ENCODE peak calls at places on chromosomes 1 and 21, in five cellular contexts. G, F, Q, W and V are unnamed samples.

GRCh38 chr1:11479375-11479979 is 522 bp downstream of the DISP3 start:
- ATAC-seq in G (peak), W (no peak), Q (peak), F (no peak), V (no peak)

GRCh38 chr21:46099476-46099875 is 1.6 kb downstream of the COL6A2 start:
- ATAC-seq in G (peak), F (no peak), Q (no peak), W (peak), V (no peak)

GRCh38 chr1:243407284-243408018 is 151.6 kb downstream of the SDCCAG8 start:
- ATAC-seq in Q (no peak), F (no peak), G (no peak), W (no peak), V (no peak)

GRCh38 chr1:224067621-224068457 is 46.1 kb upstream of the FBXO28 start:
- ATAC-seq in F (no peak), W (no peak), Q (no peak), G (no peak), V (no peak)

GRCh38 chr1:41423511-41424191 is 60.8 kb downstream of the EDN2 start:
- ATAC-seq in W (peak), F (no peak), Q (peak), G (peak), V (no peak)

GRCh38 chr1:19424651-19425570 is 60.4 kb downstream of the CAPZB start:
- ATAC-seq in Q (peak), G (no peak), W (peak), F (no peak), V (no peak)

GRCh38 chr21:35128526-35128925 is 79.4 kb upstream of the RUNX1 start:
- ATAC-seq in G (no peak), F (no peak), W (no peak), Q (no peak), V (no peak)

GRCh38 chr1:12527564-12527963 is 90.4 kb downstream of the DHRS3 start:
- ATAC-seq in Q (no peak), F (no peak), G (no peak), W (no peak), V (no peak)

GRCh38 chr1:25037174-25038074 is 107.3 kb upstream of the RUNX3 start:
- ATAC-seq in F (peak), Q (peak), G (peak), W (no peak), V (no peak)

GRCh38 chr1:42423621-42424200 is 32.1 kb downstream of the ZMYND12 start:
- ATAC-seq in W (no peak), G (no peak), F (no peak), Q (no peak), V (no peak)

GRCh38 chr1:56502700-56503245 is 76.6 kb downstream of the PLPP3 start:
- ATAC-seq in F (no peak), W (no peak), Q (no peak), G (no peak), V (no peak)

GRCh38 chr1:230753586-230754251 is 6.5 kb downstream of the CAPN9 start:
- ATAC-seq in G (peak), F (peak), Q (peak), W (peak), V (no peak)

GRCh38 chr1:220983877-220984635 is 104.8 kb downstream of the HLX start:
- ATAC-seq in F (no peak), Q (no peak), G (peak), W (no peak), V (no peak)

GRCh38 chr1:221961532-221962292 is 219.8 kb upstream of the DUSP10 start:
- ATAC-seq in W (no peak), F (peak), G (no peak), Q (peak), V (no peak)

GRCh38 chr1:29793101-29793546 is 556.8 kb downstream of the PTPRU start:
- ATAC-seq in G (peak), W (peak), F (no peak), Q (peak), V (peak)

GRCh38 chr21:34795152-34796141 is 126.7 kb downstream of the CLIC6 start:
- ATAC-seq in Q (peak), G (no peak), W (no peak), F (no peak), V (peak)

GRCh38 chr1:91876040-91876470 is 9.9 kb downstream of the TGFBR3 start:
- ATAC-seq in W (no peak), Q (no peak), F (peak), G (no peak), V (no peak)

GRCh38 chr1:58996341-58997059 is 212.7 kb upstream of the JUN start:
- ATAC-seq in Q (no peak), W (peak), F (no peak), G (no peak), V (no peak)

GRCh38 chr1:235403598-235403997 is 36.4 kb downstream of the TBCE start:
- ATAC-seq in W (no peak), Q (no peak), F (no peak), G (no peak), V (no peak)

GRCh38 chr1:51664412-51665240 is 47.7 kb downstream of the OSBPL9 start:
- ATAC-seq in G (no peak), W (peak), Q (peak), F (no peak), V (no peak)

GRCh38 chr1:163169553-163169952 is 33.2 kb downstream of the RGS5 start:
- ATAC-seq in W (no peak), F (no peak), G (no peak), Q (no peak), V (no peak)

GRCh38 chr21:39216290-39216689 is 33.0 kb upstream of the PSMG1 start:
- ATAC-seq in G (no peak), F (no peak), W (no peak), Q (no peak), V (no peak)

GRCh38 chr1:16017461-16018303 is at the start of gene HSPB7:
- ATAC-seq in F (no peak), Q (peak), W (peak), G (peak), V (peak)
- TF ChIP-seq CTCF in F (no peak), Q (no peak), W (no peak), G (peak), V (peak)

GRCh38 chr1:23979387-23980005 is 631 bp downstream of the SRSF10 start:
- ATAC-seq in W (no peak), F (no peak), G (no peak), Q (no peak), V (no peak)

GRCh38 chr1:23977854-23978191 is 2.3 kb downstream of the SRSF10 start:
- ATAC-seq in W (no peak), G (no peak), F (no peak), Q (no peak), V (no peak)

GRCh38 chr1:23980006-23980724 is at the start of gene SRSF10:
- ATAC-seq in F (peak), G (peak), W (peak), Q (peak), V (peak)

GRCh38 chr1:23978825-23979224 is 1.3 kb downstream of the SRSF10 start:
- ATAC-seq in W (no peak), G (no peak), F (no peak), Q (no peak), V (no peak)

DNA sequence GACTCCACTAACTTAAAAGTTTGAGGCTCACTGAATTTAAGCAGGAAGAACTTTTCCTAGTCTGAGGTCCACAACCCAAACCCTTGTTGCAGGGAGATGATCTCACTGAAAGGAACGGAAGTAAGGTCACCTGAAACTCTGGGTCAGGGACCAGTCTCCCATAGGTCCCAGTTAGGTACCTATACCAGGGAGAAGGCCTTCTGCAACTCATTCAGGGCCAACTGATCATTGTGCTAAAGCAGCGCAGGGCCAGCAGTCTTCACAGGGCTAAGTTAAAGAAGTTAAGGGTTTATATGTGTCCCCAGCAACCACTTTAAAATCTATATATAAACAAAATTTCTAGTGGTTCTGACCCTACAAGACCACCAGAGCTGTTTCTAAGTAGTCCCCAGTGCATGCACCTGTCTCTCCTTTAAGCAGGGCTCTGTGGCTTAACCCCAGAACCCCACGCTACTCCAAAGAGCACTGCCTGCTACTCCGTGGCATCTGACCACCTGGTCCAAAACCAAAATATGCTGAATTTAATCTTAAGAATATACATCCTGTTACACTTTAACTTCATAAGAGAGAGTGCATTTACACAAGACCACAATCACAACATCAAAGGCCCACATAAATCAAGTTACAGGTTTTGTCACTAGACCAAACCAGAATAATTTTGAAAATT is 2.8 kb downstream of the SRSF10 start:
- ATAC-seq in G (no peak), F (no peak), W (no peak), Q (no peak), V (no peak)
- H3K4me3 ChIP-seq in G (peak), F (no peak), W (no peak), Q (peak), V (peak)

GRCh38 chr1:37919277-37919676 is 27.6 kb downstream of the INPP5B start:
- ATAC-seq in F (peak), G (peak), Q (peak), W (no peak), V (no peak)
- TF ChIP-seq CTCF in F (peak), G (peak), Q (no peak), W (no peak), V (no peak)

GRCh38 chr1:214475746-214476145 is 75.7 kb downstream of the PTPN14 start:
- ATAC-seq in W (no peak), G (no peak), Q (no peak), F (no peak), V (no peak)

GRCh38 chr1:214474467-214474866 is 76.9 kb downstream of the PTPN14 start:
- ATAC-seq in F (no peak), W (no peak), Q (no peak), G (no peak), V (no peak)

GRCh38 chr1:214475331-214475730 is 76.1 kb downstream of the PTPN14 start:
- ATAC-seq in W (no peak), Q (no peak), G (no peak), F (no peak), V (no peak)

GRCh38 chr1:214476958-214477870 is 74.2 kb downstream of the PTPN14 start:
- ATAC-seq in G (peak), W (no peak), F (no peak), Q (peak), V (no peak)

DNA sequence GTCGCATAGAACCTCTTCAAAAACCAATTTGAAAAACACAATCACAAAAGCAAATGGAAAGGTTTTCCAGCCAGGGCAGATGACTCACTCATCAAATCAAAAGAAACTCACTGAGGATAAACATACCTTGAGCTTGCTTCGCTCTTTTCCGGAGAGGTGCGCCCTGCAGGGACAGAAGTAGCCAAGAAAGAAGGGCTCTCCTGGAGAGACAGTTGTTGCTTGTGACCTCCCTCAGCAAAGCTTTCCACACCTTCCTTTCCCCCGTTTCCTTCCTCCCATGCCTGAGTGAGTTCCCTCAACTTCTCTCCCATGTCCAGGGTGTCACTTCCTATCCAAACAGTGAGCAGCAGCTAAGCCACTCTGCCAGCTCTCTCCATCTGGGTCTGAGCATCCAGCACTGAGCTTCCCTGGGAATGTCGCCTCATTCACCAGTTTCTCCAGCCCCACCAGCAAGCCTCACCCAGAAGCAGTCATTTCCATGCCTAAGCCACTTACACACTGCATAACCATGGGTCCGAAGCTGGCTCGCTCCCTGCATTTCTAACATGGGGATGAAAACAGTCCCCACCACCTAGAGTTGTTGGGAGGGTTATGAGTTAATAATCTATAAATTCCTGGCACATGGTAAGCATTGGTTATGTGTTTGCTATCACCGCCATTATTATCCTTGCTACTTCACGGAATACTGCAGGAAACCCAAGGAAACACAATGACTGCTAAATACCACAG is 75.0 kb downstream of the PTPN14 start:
- ATAC-seq in W (peak), F (no peak), Q (peak), G (peak), V (no peak)
- H3K4me3 ChIP-seq in W (no peak), F (no peak), Q (no peak), G (no peak), V (no peak)

DNA sequence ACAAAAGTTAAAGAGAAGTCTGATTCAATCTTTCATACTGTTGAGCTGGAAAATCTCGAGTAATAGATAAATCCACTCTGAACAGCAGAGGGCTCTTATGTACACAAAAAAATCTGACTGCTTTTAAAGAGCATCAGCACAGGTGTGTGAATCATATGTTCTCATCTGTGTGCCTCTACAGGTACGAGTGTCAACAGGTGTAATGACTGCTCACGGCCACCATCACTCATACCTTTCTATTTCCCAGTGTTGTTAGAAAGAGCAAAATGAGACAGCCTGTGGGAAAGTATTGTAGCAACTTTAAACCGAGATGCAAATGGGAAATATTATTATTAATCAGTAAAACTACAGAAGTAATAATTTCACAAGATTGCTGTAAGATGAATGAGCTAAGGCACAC is 49.0 kb upstream of the SCAF4 start:
- ATAC-seq in G (peak), Q (peak), F (no peak), W (no peak), V (no peak)
- TF ChIP-seq CTCF in G (peak), Q (no peak), F (no peak), W (no peak), V (no peak)

GRCh38 chr1:152747831-152748230 is 10.0 kb upstream of the KPRP start:
- ATAC-seq in W (no peak), G (no peak), F (no peak), Q (no peak), V (no peak)

GRCh38 chr1:152745289-152745704 is 12.5 kb upstream of the KPRP start:
- ATAC-seq in W (no peak), G (no peak), F (no peak), Q (no peak), V (no peak)

GRCh38 chr1:152741656-152742055 is 16.2 kb upstream of the KPRP start:
- ATAC-seq in F (no peak), Q (no peak), G (no peak), W (no peak), V (no peak)

GRCh38 chr1:152743371-152744145 is 14.3 kb upstream of the KPRP start:
- ATAC-seq in F (no peak), W (no peak), Q (no peak), G (no peak), V (no peak)

DNA sequence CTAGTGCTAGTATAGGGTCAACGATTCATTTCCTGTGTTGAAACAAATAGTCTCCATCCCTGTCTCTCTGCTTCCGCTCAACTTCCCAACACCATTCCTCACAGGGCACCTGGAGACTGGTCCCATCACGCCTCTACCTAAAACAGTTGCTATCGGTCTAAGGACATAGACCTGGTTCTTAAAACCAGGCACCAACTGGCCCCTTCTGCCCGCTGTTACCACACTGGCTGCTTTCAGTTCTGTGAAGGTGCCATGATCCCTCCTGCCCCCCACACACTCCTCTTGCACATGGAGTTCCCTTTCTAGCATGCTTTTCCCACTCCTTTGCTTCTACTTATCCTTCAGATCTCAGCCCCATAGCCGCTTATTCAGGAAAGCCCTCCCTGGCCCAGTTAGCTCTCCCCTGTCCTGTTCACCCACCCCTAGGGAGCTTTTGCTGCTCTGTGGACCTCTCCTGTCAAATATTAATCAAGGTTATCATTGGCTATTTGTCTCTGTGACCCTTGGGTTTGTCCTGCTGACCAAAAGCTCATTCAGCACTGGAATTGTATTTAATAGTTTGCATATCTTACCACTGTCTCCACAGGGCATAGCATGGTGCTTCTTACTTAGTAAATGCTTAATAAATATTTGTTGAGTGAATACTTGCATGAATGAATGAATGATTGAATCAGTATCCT is 11.9 kb upstream of the KPRP start:
- ATAC-seq in W (no peak), Q (no peak), F (no peak), G (no peak), V (no peak)
- H3K4me3 ChIP-seq in W (no peak), Q (no peak), F (no peak), G (no peak), V (no peak)

DNA sequence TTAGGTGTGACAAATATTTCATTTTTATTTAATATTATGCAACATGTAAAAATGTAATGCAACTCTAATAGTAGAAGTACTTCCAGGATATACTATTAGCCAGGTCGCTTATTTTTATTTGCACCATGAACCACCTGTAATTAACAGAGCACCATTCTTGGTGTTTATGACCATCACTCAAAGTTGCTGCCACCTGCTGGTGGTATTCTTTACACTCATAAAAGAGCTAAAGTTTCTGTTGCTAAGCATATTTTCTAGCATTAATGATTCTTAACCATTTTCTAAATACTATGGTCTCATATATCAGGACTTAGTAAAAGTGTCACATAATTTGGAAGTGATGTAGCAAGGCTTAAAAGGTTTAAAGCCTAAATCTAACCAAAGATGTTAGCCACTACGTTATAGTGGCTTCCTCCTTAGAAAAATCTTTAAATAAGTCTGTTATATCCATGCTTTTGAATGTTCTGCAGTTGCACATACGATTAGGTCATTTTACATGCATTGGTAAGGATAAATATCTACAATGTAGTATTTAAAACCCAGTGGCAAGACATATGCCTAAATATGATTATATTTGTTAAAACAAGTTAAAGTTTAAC is 244.5 kb downstream of the NEGR1 start:
- ATAC-seq in G (peak), W (no peak), Q (no peak), F (no peak), V (no peak)
- TF ChIP-seq CTCF in G (peak), W (peak), Q (peak), F (no peak), V (peak)

GRCh38 chr1:76425104-76425842 is 350.7 kb downstream of the ST6GALNAC3 start:
- ATAC-seq in G (no peak), W (no peak), F (no peak), Q (no peak), V (no peak)
- H3K4me3 ChIP-seq in G (no peak), W (no peak), F (no peak), Q (no peak), V (no peak)

DNA sequence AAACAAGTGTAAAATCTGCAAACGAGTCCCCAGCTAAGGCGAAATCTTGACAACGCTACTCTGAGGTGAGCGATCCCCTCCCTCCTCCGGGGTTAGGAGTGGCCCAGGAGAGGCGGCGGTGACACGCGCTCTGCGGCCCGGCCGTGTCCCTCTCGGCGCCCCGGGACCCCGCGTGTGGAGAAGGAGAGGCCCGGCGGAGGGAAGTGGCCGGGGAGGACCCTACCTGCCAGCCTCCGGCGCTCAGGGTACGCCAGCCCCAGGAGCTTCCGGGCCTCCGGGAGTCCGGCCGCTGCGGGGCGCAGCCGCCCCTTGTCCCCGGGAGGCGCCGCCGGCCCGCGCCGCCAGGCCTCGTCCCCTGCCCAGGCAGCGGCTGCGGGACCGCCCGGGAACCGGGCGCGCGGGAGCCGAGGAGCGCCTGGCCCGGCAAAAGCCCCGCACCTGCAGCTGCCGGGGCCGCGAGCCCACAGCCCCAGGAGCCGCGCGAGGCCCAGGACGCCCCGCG is 543 bp downstream of the ABCB10 start:
- ATAC-seq in F (peak), G (peak), Q (peak), W (peak), V (peak)
- TF ChIP-seq CTCF in F (no peak), G (no peak), Q (no peak), W (peak), V (no peak)